ENCODE peak calls at places on chromosomes 3 and 15, in five cellular contexts. A is H9, J is mesendoderm, K is IMR-90, O is neuronal stem cell. Q is an unnamed sample.

GRCh38 chr3:98744283-98744682 is 18.9 kb upstream of the ST3GAL6 start:
- DNase-seq in J (no peak), O (no peak), K (no peak), A (no peak), Q (no peak)

GRCh38 chr15:25728816-25729215 is 134.3 kb downstream of the ATP10A start:
- DNase-seq in J (no peak), K (no peak), O (no peak), A (no peak), Q (no peak)

GRCh38 chr3:133944641-133945441 is 49.2 kb upstream of the RAB6B start:
- DNase-seq in K (peak), O (no peak), A (no peak), J (no peak), Q (no peak)

GRCh38 chr3:187713504-187713903 is 11.1 kb upstream of the RTP2 start:
- DNase-seq in A (no peak), K (peak), O (no peak), J (peak), Q (no peak)

GRCh38 chr3:143751643-143752178 is 96.6 kb downstream of the SLC9A9 start:
- DNase-seq in A (no peak), O (no peak), J (no peak), K (no peak), Q (no peak)

GRCh38 chr3:41173926-41174702 is 25.2 kb upstream of the CTNNB1 start:
- DNase-seq in K (no peak), O (no peak), J (no peak), A (no peak), Q (no peak)

GRCh38 chr3:60010778-60011177 is 961.0 kb upstream of the CFAP20DC start:
- DNase-seq in J (no peak), K (no peak), O (no peak), A (no peak), Q (no peak)

GRCh38 chr15:63392355-63393009 is 10.8 kb upstream of the CA12 start:
- DNase-seq in J (no peak), K (no peak), O (no peak), A (no peak), Q (no peak)

GRCh38 chr3:24341668-24342067 is 153.0 kb downstream of the THRB start:
- DNase-seq in J (no peak), O (no peak), K (no peak), A (no peak), Q (no peak)

GRCh38 chr3:14836049-14836468 is 17.3 kb downstream of the FGD5 start:
- DNase-seq in J (no peak), O (no peak), K (no peak), A (no peak), Q (no peak)

GRCh38 chr3:197881601-197882000 is 68.4 kb upstream of the RPL35A start:
- DNase-seq in A (no peak), K (no peak), J (no peak), O (no peak), Q (no peak)

GRCh38 chr3:138936763-138937689 is 9.9 kb downstream of the FOXL2 start:
- DNase-seq in J (no peak), O (no peak), A (no peak), K (no peak), Q (no peak)

GRCh38 chr3:155138677-155139076 is 58.6 kb downstream of the MME start:
- DNase-seq in O (no peak), A (no peak), J (no peak), K (no peak), Q (no peak)

GRCh38 chr3:7766530-7766929 is 735.1 kb upstream of the LMCD1 start:
- DNase-seq in A (no peak), J (no peak), K (no peak), O (no peak), Q (no peak)

GRCh38 chr3:71016141-71016845 is 567.2 kb downstream of the FOXP1 start:
- DNase-seq in O (no peak), A (no peak), K (no peak), J (no peak), Q (no peak)

GRCh38 chr3:20125912-20126311 is 60.1 kb downstream of the SGO1 start:
- DNase-seq in O (no peak), J (no peak), A (no peak), K (no peak), Q (no peak)

GRCh38 chr15:62085740-62086139 is 19.0 kb downstream of the C2CD4A start:
- DNase-seq in K (no peak), J (peak), A (no peak), O (no peak), Q (no peak)

GRCh38 chr3:73475717-73476116 is 149.0 kb downstream of the PDZRN3 start:
- DNase-seq in O (no peak), J (peak), K (no peak), A (no peak), Q (no peak)

GRCh38 chr3:123759311-123759710 is 124.8 kb downstream of the MYLK start:
- DNase-seq in K (no peak), J (no peak), O (no peak), A (no peak), Q (peak)

GRCh38 chr3:178629430-178630178 is 93.4 kb downstream of the KCNMB2 start:
- DNase-seq in K (no peak), A (no peak), J (no peak), O (no peak), Q (no peak)

GRCh38 chr15:74977599-74977998 is 17.8 kb upstream of the SCAMP5 start:
- DNase-seq in O (no peak), J (no peak), K (no peak), A (no peak), Q (no peak)

GRCh38 chr3:101995371-101996046 is 146.2 kb downstream of the NFKBIZ start:
- DNase-seq in O (no peak), J (no peak), A (no peak), K (peak), Q (no peak)

GRCh38 chr15:75446146-75446545 is 5.3 kb downstream of the SIN3A start:
- DNase-seq in A (no peak), O (no peak), K (no peak), J (no peak), Q (no peak)

GRCh38 chr15:48313216-48313615 is 18.0 kb upstream of the DUT start:
- DNase-seq in J (no peak), K (no peak), O (no peak), A (no peak), Q (no peak)

GRCh38 chr15:92315144-92315543 is 78.5 kb upstream of the ST8SIA2 start:
- DNase-seq in O (no peak), K (no peak), J (no peak), A (no peak), Q (no peak)

GRCh38 chr3:197809356-197810020 is 18.4 kb downstream of the LRCH3 start:
- DNase-seq in O (no peak), J (peak), A (no peak), K (peak), Q (no peak)

GRCh38 chr3:119333773-119334492 is 39.8 kb downstream of the ARHGAP31 start:
- DNase-seq in A (no peak), K (no peak), J (no peak), O (no peak), Q (no peak)

GRCh38 chr3:150555859-150556436 is 9.4 kb downstream of the EIF2A start:
- DNase-seq in J (no peak), O (no peak), K (no peak), A (no peak), Q (no peak)

GRCh38 chr3:188124184-188124583 is 29.8 kb upstream of the LPP start:
- DNase-seq in A (no peak), O (no peak), J (no peak), K (peak), Q (no peak)

GRCh38 chr3:53109822-53110771 is 20.1 kb downstream of the RFT1 start:
- DNase-seq in J (peak), K (peak), A (peak), O (no peak), Q (peak)

GRCh38 chr15:37820380-37821128 is 113.9 kb upstream of the TMCO5A start:
- DNase-seq in A (no peak), O (no peak), J (no peak), K (no peak), Q (no peak)

GRCh38 chr15:73822998-73823397 is 50.4 kb upstream of the TBC1D21 start:
- DNase-seq in O (peak), K (peak), J (peak), A (no peak), Q (no peak)

GRCh38 chr3:184185461-184186183 is 377 bp upstream of the ABCF3 start:
- DNase-seq in A (peak), J (peak), K (peak), O (peak), Q (peak)

GRCh38 chr3:12440927-12441326 is 43.4 kb upstream of the TSEN2 start:
- DNase-seq in K (peak), J (no peak), A (peak), O (no peak), Q (no peak)

GRCh38 chr15:63243776-63244175 is 33.6 kb upstream of the APH1B start:
- DNase-seq in J (no peak), A (no peak), O (no peak), K (no peak), Q (no peak)

GRCh38 chr15:52872036-52872818 is 82.1 kb upstream of the ONECUT1 start:
- DNase-seq in O (no peak), J (no peak), K (no peak), A (no peak), Q (no peak)

DNA sequence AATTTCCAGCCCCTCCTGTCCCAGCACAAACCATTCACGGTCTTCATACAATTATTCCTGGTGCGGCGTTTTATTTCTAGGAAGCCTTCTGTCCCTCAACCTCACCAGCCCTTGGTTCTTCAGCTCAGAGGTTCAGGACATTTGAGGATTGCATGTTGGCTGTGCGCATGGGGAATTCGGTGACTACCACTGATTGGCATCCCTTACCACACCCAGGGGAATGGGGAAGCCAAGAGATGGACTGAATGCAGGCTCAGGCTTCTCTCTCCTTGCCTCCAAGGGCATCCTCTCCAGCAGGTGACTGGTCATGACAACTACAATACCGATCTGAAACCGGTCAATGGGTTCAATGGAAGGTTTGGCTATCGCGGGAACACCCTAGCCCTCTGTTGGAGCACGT is 153.8 kb downstream of the MTHFS start:
- DNase-seq in A (no peak), K (no peak), J (peak), O (no peak), Q (no peak)
- H2BK15ac ChIP-seq in A (no peak), K (no peak), J (no peak), O (no peak), Q (no peak)

DNA sequence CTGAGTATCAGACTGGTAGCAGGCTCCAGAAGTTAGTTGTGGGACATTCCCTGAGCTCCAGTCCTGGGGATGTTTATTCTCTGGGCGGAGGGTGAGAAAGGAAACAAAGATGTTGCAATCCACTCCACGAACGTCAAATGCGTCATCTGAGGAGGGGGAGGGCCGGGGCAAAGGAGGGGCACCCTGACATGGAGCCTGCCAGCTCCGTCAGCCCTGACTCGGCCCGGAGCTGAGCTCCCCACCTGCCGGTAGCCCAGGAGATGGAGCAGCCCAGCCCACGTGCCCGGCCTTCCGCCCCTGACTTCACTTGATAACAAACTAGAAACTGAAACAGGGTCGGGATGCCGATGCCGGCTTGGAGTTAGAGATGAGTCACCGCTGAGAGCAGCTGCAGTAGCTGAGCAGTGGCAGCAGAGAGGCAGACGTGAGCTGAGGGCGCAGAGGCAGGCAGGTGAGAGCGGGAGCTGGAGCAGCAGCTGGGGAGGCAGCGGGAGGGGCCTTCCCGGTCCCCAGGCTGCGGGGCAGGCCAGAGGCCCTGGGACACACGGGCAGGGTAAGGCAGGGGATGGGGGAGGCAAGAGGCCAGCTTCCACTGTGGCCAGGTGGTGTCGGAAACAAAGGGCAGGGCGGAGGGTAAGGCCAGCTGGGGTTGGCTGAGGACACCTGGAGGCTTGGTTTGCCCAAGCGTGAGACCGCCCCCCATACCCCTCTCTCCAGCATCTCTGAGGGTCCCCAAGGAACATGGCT is at the start of gene ISG20:
- DNase-seq in A (peak), J (peak), K (peak), O (peak), Q (peak)
- H2BK15ac ChIP-seq in A (no peak), J (no peak), K (peak), O (peak), Q (peak)

DNA sequence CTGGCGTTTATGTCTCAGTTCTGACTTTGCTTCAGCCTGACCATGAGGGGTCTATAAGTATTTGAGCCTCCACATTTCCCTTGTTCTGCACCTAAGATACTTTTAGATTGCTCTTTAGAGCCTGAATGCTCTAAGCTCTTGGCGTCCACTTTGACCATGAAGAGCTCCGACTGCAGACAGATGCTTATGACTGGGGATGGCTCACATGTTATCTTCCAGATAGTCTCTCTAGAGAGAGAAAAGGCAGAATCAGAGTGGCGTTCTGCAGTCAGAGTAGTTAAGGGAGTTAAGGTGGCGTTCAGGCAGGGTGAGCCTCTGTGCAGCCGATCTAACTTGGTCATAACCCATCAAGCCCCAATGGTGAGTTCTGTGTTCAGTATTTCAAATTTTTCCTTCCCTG is 487.9 kb upstream of the NR2F2 start:
- DNase-seq in A (no peak), O (no peak), J (no peak), K (no peak), Q (no peak)
- H2BK15ac ChIP-seq in A (no peak), O (no peak), J (no peak), K (peak), Q (no peak)

GRCh38 chr3:192917258-192917507 is 473 bp downstream of the MB21D2 start:
- DNase-seq in K (no peak), A (no peak), O (no peak), J (no peak), Q (no peak)
- H2BK15ac ChIP-seq in K (peak), A (no peak), O (peak), J (no peak), Q (peak)